ENCODE peak calls at places on chromosomes 6 and 20, in four cellular contexts. U is GM12878, V is HCT116, I is HepG2. D is an unnamed sample.
A peak's percentile ranks its signal among the peaks of the same experiment; 100 is the strongest.

GRCh38 chr20:56715902-56716519 is 86.9 kb downstream of the TFAP2C start:
- DNase-seq in U (no peak), I (no peak), V (no peak), D (no peak)

GRCh38 chr6:50864601-50865000 is 45.9 kb downstream of the TFAP2B start:
- DNase-seq in V (no peak), I (no peak), U (no peak), D (no peak)

GRCh38 chr6:101666256-101666655 is 272.7 kb downstream of the GRIK2 start:
- DNase-seq in V (peak; percentile 42), U (no peak), I (peak; percentile 0), D (no peak)

GRCh38 chr20:53668981-53669380 is 75.3 kb upstream of the ZNF217 start:
- DNase-seq in V (no peak), U (no peak), I (no peak), D (no peak)

GRCh38 chr6:131731224-131731623 is 20.4 kb upstream of the CTAGE9 start:
- DNase-seq in V (no peak), U (no peak), I (no peak), D (no peak)

GRCh38 chr6:108947114-108947854 is 99.1 kb downstream of the ARMC2 start:
- DNase-seq in U (no peak), I (no peak), V (no peak), D (peak; percentile 16)

GRCh38 chr6:36912583-36912982 is 26.8 kb downstream of the C6orf89 start:
- DNase-seq in V (no peak), I (no peak), U (peak; percentile 72), D (peak; percentile 81)

GRCh38 chr6:108114861-108115597 is 40.5 kb upstream of the OSTM1 start:
- DNase-seq in U (no peak), V (no peak), I (no peak), D (no peak)

GRCh38 chr6:37033255-37033654 is 27.8 kb downstream of the FGD2 start:
- DNase-seq in U (no peak), I (no peak), V (no peak), D (no peak)

GRCh38 chr6:2940851-2941250 is 30.5 kb downstream of the SERPINB6 start:
- DNase-seq in U (no peak), V (no peak), I (no peak), D (no peak)

GRCh38 chr20:17887331-17888030 is 81.1 kb downstream of the SNX5 start:
- DNase-seq in I (peak; percentile 88), V (no peak), U (no peak), D (no peak)

GRCh38 chr6:109052852-109053251 is 41.8 kb downstream of the SESN1 start:
- DNase-seq in V (no peak), I (no peak), U (no peak), D (no peak)

GRCh38 chr6:53090576-53090975 is 25.4 kb downstream of the FBXO9 start:
- DNase-seq in I (no peak), U (no peak), V (no peak), D (no peak)

GRCh38 chr6:14506656-14507242 is 389.2 kb downstream of the CD83 start:
- DNase-seq in V (no peak), U (no peak), I (no peak), D (no peak)

GRCh38 chr6:107991939-107992560 is 34.0 kb upstream of the SEC63 start:
- DNase-seq in U (no peak), V (no peak), I (no peak), D (no peak)

GRCh38 chr20:48737463-48738093 is 90.2 kb downstream of the PREX1 start:
- DNase-seq in I (no peak), V (no peak), U (no peak), D (no peak)
- TF ChIP-seq JUND in I (no peak), V (no peak), U (no peak), D (no peak)

GRCh38 chr6:32156891-32157290 is 3.0 kb downstream of the PPT2 start:
- DNase-seq in V (no peak), U (no peak), I (no peak), D (no peak)
- TF ChIP-seq JUND in V (no peak), U (no peak), I (no peak), D (no peak)

GRCh38 chr6:156731436-156731835 is 45.7 kb upstream of the ARID1B start:
- DNase-seq in U (no peak), V (peak; percentile 63), I (no peak), D (no peak)
- TF ChIP-seq JUND in U (no peak), V (peak; percentile 79), I (no peak), D (no peak)

GRCh38 chr6:13490402-13490801 is 3.0 kb upstream of the GFOD1 start:
- DNase-seq in U (no peak), I (no peak), V (no peak), D (no peak)
- TF ChIP-seq JUND in U (no peak), I (no peak), V (no peak), D (no peak)

GRCh38 chr6:125099211-125100017 is 54.2 kb upstream of the TPD52L1 start:
- DNase-seq in U (no peak), V (peak; percentile 49), I (no peak), D (peak; percentile 62)
- TF ChIP-seq JUND in U (no peak), V (no peak), I (no peak), D (no peak)

GRCh38 chr6:22827760-22828159 is 258.4 kb downstream of the HDGFL1 start:
- DNase-seq in I (no peak), V (no peak), U (no peak), D (no peak)
- TF ChIP-seq JUND in I (no peak), V (no peak), U (no peak), D (no peak)

D was measured in T47D.